ENCODE peak calls at places on chromosomes 2 and 18, in four cellular contexts. M, A, J and Y are unnamed samples.

GRCh38 chr2:43593241-43593640 is 2.6 kb downstream of the THADA start:
- DNase-seq in A (no peak), J (no peak), M (no peak), Y (no peak)

GRCh38 chr2:84481702-84482101 is 22.6 kb upstream of the SUCLG1 start:
- DNase-seq in M (peak), A (no peak), J (no peak), Y (no peak)

GRCh38 chr2:176612736-176613135 is 343.5 kb downstream of the MTX2 start:
- DNase-seq in A (no peak), M (peak), J (no peak), Y (no peak)

GRCh38 chr18:3669376-3669775 is 219.4 kb downstream of the TGIF1 start:
- DNase-seq in J (no peak), M (no peak), A (no peak), Y (no peak)

GRCh38 chr18:904135-905090 is at the start of gene ADCYAP1:
- DNase-seq in J (peak), M (no peak), A (no peak), Y (no peak)

GRCh38 chr2:183037660-183038340 is 457 bp downstream of the NCKAP1 start:
- DNase-seq in M (peak), J (no peak), A (peak), Y (no peak)

GRCh38 chr2:216619411-216620393 is 13.5 kb upstream of the IGFBP2 start:
- DNase-seq in M (peak), A (no peak), J (peak), Y (no peak)

GRCh38 chr18:35578481-35578880 is 3.1 kb upstream of the GALNT1 start:
- DNase-seq in A (no peak), J (no peak), M (no peak), Y (no peak)

GRCh38 chr2:67604360-67604759 is 207.2 kb downstream of the ETAA1 start:
- DNase-seq in A (no peak), J (no peak), M (peak), Y (no peak)

GRCh38 chr18:10760986-10761385 is 235.2 kb downstream of the NAPG start:
- DNase-seq in M (no peak), J (no peak), A (no peak), Y (no peak)

GRCh38 chr18:75209129-75209951 is at the start of gene PTGR3:
- DNase-seq in A (peak), M (peak), J (peak), Y (peak)

GRCh38 chr18:37364237-37364636 is 201.4 kb downstream of the CELF4 start:
- DNase-seq in M (no peak), J (no peak), A (no peak), Y (peak)

GRCh38 chr18:62526098-62527025 is 3.5 kb downstream of the ZCCHC2 start:
- DNase-seq in A (peak), M (peak), J (peak), Y (peak)

GRCh38 chr18:49697757-49698595 is 115.4 kb downstream of the ACAA2 start:
- DNase-seq in A (no peak), J (peak), M (peak), Y (no peak)

GRCh38 chr18:58732471-58732870 is 61.2 kb downstream of the MALT1 start:
- DNase-seq in M (peak), J (no peak), A (no peak), Y (no peak)

GRCh38 chr18:33676593-33676992 is 98.6 kb downstream of the ASXL3 start:
- DNase-seq in A (no peak), M (no peak), J (no peak), Y (no peak)

GRCh38 chr2:180573951-180574350 is 406.5 kb upstream of the UBE2E3 start:
- DNase-seq in A (no peak), J (no peak), M (peak), Y (no peak)

GRCh38 chr2:33372940-33373553 is 103.4 kb upstream of the RASGRP3 start:
- DNase-seq in A (no peak), M (peak), J (no peak), Y (peak)